ENCODE peak calls at places on chromosome 7, in five cellular contexts. Q, E, U, O and J are unnamed samples.

GRCh38 chr7:32577421-32577820 is 82.1 kb downstream of the AVL9 start:
- DNase-seq in U (no peak), O (no peak), Q (no peak), E (no peak), J (no peak)

GRCh38 chr7:114047889-114048288 is 129.1 kb upstream of the PPP1R3A start:
- DNase-seq in Q (peak; percentile 56), E (peak; percentile 48), U (peak; percentile 42), O (peak; percentile 77), J (no peak)

GRCh38 chr7:109950256-109950655 is 1140.7 kb upstream of the LRRN3 start:
- DNase-seq in O (no peak), U (no peak), E (peak; percentile 5), Q (no peak), J (no peak)

GRCh38 chr7:134695321-134695860 is 48.7 kb downstream of the BPGM start:
- DNase-seq in E (no peak), O (peak; percentile 63), Q (no peak), U (no peak), J (no peak)

GRCh38 chr7:131072505-131073091 is 255.1 kb upstream of the MKLN1 start:
- DNase-seq in U (no peak), E (no peak), Q (peak; percentile 54), O (peak; percentile 69), J (no peak)

GRCh38 chr7:122188785-122189184 is 44.7 kb upstream of the AASS start:
- DNase-seq in Q (no peak), O (no peak), E (no peak), U (no peak), J (no peak)

GRCh38 chr7:138478499-138478908 is 18.4 kb downstream of the TRIM24 start:
- DNase-seq in Q (no peak), O (peak; percentile 8), U (no peak), E (no peak), J (no peak)

GRCh38 chr7:23268746-23269145 is 22.2 kb downstream of the GPNMB start:
- DNase-seq in O (peak; percentile 37), U (no peak), Q (no peak), E (no peak), J (no peak)

GRCh38 chr7:65951837-65952578 is 30.0 kb downstream of the GUSB start:
- DNase-seq in Q (peak; percentile 23), E (no peak), U (no peak), O (no peak), J (no peak)

GRCh38 chr7:128938524-128939074 is 872 bp downstream of the IRF5 start:
- DNase-seq in Q (no peak), U (no peak), O (no peak), E (no peak), J (no peak)

GRCh38 chr7:128940494-128941322 is 3.0 kb downstream of the IRF5 start:
- DNase-seq in O (no peak), Q (no peak), E (no peak), U (no peak), J (no peak)

GRCh38 chr7:128939075-128939860 is 1.5 kb downstream of the IRF5 start:
- DNase-seq in U (no peak), O (no peak), E (no peak), Q (no peak), J (no peak)

GRCh38 chr7:128941323-128941890 is 3.7 kb downstream of the IRF5 start:
- DNase-seq in U (no peak), O (no peak), Q (no peak), E (no peak), J (no peak)

GRCh38 chr7:128939861-128940410 is 2.2 kb downstream of the IRF5 start:
- DNase-seq in E (no peak), Q (no peak), O (no peak), U (no peak), J (no peak)
- TF ChIP-seq CTCF in E (no peak), Q (no peak), O (no peak), U (no peak), J (no peak)

DNA sequence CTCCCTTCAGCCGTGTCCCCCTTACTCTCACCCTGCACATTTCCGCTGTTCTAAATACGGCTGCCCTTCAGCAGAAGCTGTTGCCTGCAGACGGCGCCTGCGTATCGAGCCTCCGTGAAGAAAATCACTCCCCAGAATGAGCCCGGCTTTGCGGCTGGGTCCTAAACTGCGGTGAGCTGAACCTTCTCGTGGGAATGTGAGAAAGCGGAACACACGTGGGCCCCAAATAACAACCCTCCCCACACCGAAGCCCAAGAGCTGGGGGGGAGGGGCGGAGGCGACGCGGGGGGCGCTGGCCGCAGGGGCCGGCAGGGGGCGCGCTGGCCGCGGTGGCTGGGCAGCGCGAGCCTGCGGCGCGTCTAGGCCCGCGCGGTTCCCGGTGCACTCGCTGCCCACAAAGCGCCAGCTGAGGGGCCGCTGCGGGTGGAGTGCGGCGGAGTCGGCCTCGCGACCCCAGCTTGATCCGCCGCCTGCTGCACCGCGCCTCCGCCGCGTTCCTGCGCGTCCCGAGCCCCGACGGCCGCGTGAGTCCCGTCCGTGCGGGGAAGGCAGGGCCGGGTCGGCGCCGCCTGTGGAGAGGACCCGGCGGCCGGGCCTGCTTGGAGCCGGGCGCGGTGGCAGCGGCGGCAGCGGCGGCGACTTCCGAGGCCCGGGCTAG is at the start of gene ZNF398:
- DNase-seq in E (no peak), Q (peak; percentile 80), U (no peak), O (peak; percentile 77), J (peak; percentile 82)
- TF ChIP-seq CTCF in E (peak; percentile 26), Q (no peak), U (peak; percentile 32), O (no peak), J (peak; percentile 83)

DNA sequence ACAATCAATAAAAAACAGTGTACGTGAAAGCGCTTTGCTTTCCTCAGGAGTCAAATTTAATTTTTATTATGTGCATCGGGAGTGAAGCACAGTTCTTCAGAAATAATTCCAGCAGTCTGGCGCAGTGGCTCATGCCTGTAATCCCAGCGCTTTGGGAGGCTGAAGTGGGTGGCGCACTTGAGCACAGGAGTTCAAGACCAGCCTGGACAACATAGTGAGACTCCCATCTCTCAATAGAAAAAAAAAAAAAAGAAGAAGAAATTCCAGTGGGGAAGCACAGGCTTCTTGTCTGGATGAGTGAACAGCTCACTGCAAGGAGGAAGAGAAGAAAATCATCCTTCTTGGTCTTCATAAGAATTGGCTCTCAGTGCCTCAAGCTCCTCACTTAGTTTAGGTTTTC is 27.8 kb downstream of the LMTK2 start:
- DNase-seq in E (no peak), U (no peak), O (no peak), Q (no peak), J (no peak)
- TF ChIP-seq CTCF in E (no peak), U (no peak), O (no peak), Q (no peak), J (no peak)

GRCh38 chr7:97118306-97118917 is 914 bp downstream of the SDHAF3 start:
- DNase-seq in Q (peak; percentile 17), O (no peak), U (no peak), E (no peak), J (no peak)

GRCh38 chr7:97116308-97116707 is 1.2 kb upstream of the SDHAF3 start:
- DNase-seq in Q (no peak), E (no peak), O (no peak), U (no peak), J (no peak)

GRCh38 chr7:97119747-97120146 is 2.2 kb downstream of the SDHAF3 start:
- DNase-seq in Q (no peak), O (no peak), U (no peak), E (no peak), J (no peak)

GRCh38 chr7:97117035-97117371 is 495 bp upstream of the SDHAF3 start:
- DNase-seq in E (no peak), O (no peak), U (no peak), Q (no peak), J (no peak)

GRCh38 chr7:97117372-97118188 is at the start of gene SDHAF3:
- DNase-seq in U (peak; percentile 96), O (peak; percentile 98), Q (peak; percentile 99), E (peak; percentile 91), J (peak; percentile 99)
- TF ChIP-seq CTCF in U (peak; percentile 12), O (no peak), Q (no peak), E (peak; percentile 20), J (peak; percentile 6)

GRCh38 chr7:29806793-29807178 is 478 bp downstream of the WIPF3 start:
- DNase-seq in U (no peak), E (no peak), O (no peak), Q (no peak), J (no peak)

GRCh38 chr7:29808075-29808786 is 1.9 kb downstream of the WIPF3 start:
- DNase-seq in O (peak; percentile 13), U (no peak), Q (no peak), E (no peak), J (no peak)

GRCh38 chr7:29805031-29805430 is 1.3 kb upstream of the WIPF3 start:
- DNase-seq in E (no peak), O (no peak), U (no peak), Q (no peak), J (no peak)

GRCh38 chr7:29806131-29806792 is at the start of gene WIPF3:
- DNase-seq in E (no peak), Q (no peak), O (peak; percentile 16), U (no peak), J (peak; percentile 41)

GRCh38 chr7:29807179-29807841 is 1.0 kb downstream of the WIPF3 start:
- DNase-seq in O (no peak), Q (no peak), E (no peak), U (no peak), J (no peak)
- TF ChIP-seq CTCF in O (no peak), Q (no peak), E (peak; percentile 26), U (no peak), J (no peak)